ENCODE peak calls at places on chromosomes 6 and 20, in eight cellular contexts. L is cardiac fibroblast, I is vagina, Z is foreskin keratinocyte, R is nephron progenitor cell, T is body of pancreas, X is adrenal gland, K is fibroblast of lung. A is an unnamed sample.

GRCh38 chr6:160028487-160029275 is 59.8 kb downstream of the IGF2R start:
- DNase-seq in R (no peak), X (no peak), T (peak; percentile 50), I (no peak), K (no peak), Z (no peak), L (no peak), A (no peak)

GRCh38 chr6:127177030-127177928 is 58.8 kb downstream of the RSPO3 start:
- DNase-seq in I (no peak), L (peak; percentile 79), X (no peak), Z (no peak), T (no peak), K (peak; percentile 97), R (no peak), A (no peak)

GRCh38 chr6:143556529-143556928 is 45.0 kb upstream of the FUCA2 start:
- DNase-seq in T (no peak), X (no peak), I (no peak), L (peak; percentile 64), K (peak; percentile 59), Z (no peak), R (no peak), A (no peak)

GRCh38 chr6:72857791-72858190 is 235.9 kb downstream of the KCNQ5 start:
- DNase-seq in T (no peak), L (peak; percentile 67), R (no peak), X (no peak), K (peak; percentile 42), I (no peak), Z (peak; percentile 42), A (no peak)

GRCh38 chr20:58321205-58321604 is 11.7 kb downstream of the RAB22A start:
- DNase-seq in Z (no peak), K (no peak), T (no peak), R (no peak), X (no peak), I (no peak), L (no peak), A (no peak)

GRCh38 chr6:111478749-111479148 is 4.3 kb downstream of the REV3L start:
- DNase-seq in R (no peak), I (no peak), L (peak; percentile 79), T (no peak), Z (no peak), X (no peak), K (peak; percentile 77), A (no peak)

GRCh38 chr6:25975909-25976560 is 13.4 kb downstream of the TRIM38 start:
- DNase-seq in X (no peak), K (no peak), Z (no peak), I (no peak), T (no peak), R (no peak), L (no peak), A (no peak)

GRCh38 chr20:25272223-25273000 is 24.5 kb downstream of the PYGB start:
- DNase-seq in T (no peak), Z (no peak), L (no peak), I (no peak), X (no peak), K (no peak), R (no peak), A (no peak)

GRCh38 chr20:1688886-1689538 is 31.4 kb upstream of the SIRPG start:
- DNase-seq in R (no peak), X (no peak), I (no peak), T (no peak), L (no peak), Z (no peak), K (no peak), A (no peak)

GRCh38 chr6:105898286-105898685 is 187.8 kb upstream of the PRDM1 start:
- DNase-seq in T (no peak), L (peak; percentile 38), K (peak; percentile 60), I (no peak), Z (peak; percentile 73), X (no peak), R (no peak), A (no peak)

GRCh38 chr6:21596379-21597242 is 3.1 kb downstream of the SOX4 start:
- DNase-seq in T (peak; percentile 40), X (peak; percentile 52), I (no peak), L (peak; percentile 73), Z (no peak), K (peak; percentile 77), R (peak; percentile 76), A (no peak)

GRCh38 chr6:111306104-111306888 is 176.7 kb downstream of the REV3L start:
- DNase-seq in T (no peak), Z (no peak), I (no peak), K (no peak), L (no peak), X (no peak), R (no peak), A (no peak)

GRCh38 chr6:44367686-44368085 is 19.8 kb upstream of the CDC5L start:
- DNase-seq in I (no peak), Z (no peak), K (no peak), L (peak; percentile 25), T (no peak), R (no peak), X (no peak), A (no peak)

GRCh38 chr20:63955846-63956663 is at the start of gene UCKL1:
- DNase-seq in I (no peak), Z (peak; percentile 63), X (peak; percentile 94), R (peak; percentile 90), K (peak; percentile 93), L (peak; percentile 88), T (peak; percentile 96), A (peak; percentile 88)

GRCh38 chr20:52289956-52290355 is 98.4 kb upstream of the ZFP64 start:
- DNase-seq in I (no peak), T (no peak), Z (no peak), L (no peak), K (no peak), R (no peak), X (no peak), A (no peak)

GRCh38 chr6:53735896-53736295 is 58.9 kb upstream of the LRRC1 start:
- DNase-seq in I (no peak), X (no peak), L (no peak), R (no peak), K (no peak), T (no peak), Z (no peak), A (no peak)

GRCh38 chr6:9494864-9495263 is 920.0 kb downstream of the TFAP2A start:
- DNase-seq in X (no peak), T (no peak), K (peak; percentile 27), R (no peak), L (peak; percentile 18), I (no peak), Z (no peak), A (no peak)

GRCh38 chr6:130978660-130979396 is 84.2 kb downstream of the EPB41L2 start:
- DNase-seq in R (no peak), X (no peak), I (no peak), Z (no peak), L (no peak), K (no peak), T (no peak), A (no peak)

GRCh38 chr6:14129572-14129971 is 12.0 kb downstream of the CD83 start:
- DNase-seq in R (peak; percentile 48), T (peak; percentile 64), I (no peak), Z (no peak), L (peak; percentile 77), X (peak; percentile 52), K (peak; percentile 82), A (peak; percentile 28)

GRCh38 chr20:62642666-62643520 is 590 bp downstream of the SLCO4A1 start:
- DNase-seq in X (no peak), L (peak; percentile 38), K (peak; percentile 8), Z (no peak), T (peak; percentile 62), I (no peak), R (peak; percentile 49), A (no peak)

GRCh38 chr20:10060223-10060622 is 25.4 kb downstream of the ANKEF1 start:
- DNase-seq in K (peak; percentile 39), I (no peak), X (no peak), T (no peak), R (peak; percentile 18), L (no peak), Z (no peak), A (no peak)

GRCh38 chr6:19210849-19211590 is 626.1 kb upstream of the ID4 start:
- DNase-seq in X (no peak), I (no peak), L (no peak), K (no peak), T (peak; percentile 7), R (peak; percentile 59), Z (no peak), A (no peak)

GRCh38 chr20:57482796-57483195 is 42.1 kb downstream of the CTCFL start:
- DNase-seq in T (no peak), X (no peak), K (no peak), R (no peak), I (no peak), Z (no peak), L (no peak), A (no peak)

DNA sequence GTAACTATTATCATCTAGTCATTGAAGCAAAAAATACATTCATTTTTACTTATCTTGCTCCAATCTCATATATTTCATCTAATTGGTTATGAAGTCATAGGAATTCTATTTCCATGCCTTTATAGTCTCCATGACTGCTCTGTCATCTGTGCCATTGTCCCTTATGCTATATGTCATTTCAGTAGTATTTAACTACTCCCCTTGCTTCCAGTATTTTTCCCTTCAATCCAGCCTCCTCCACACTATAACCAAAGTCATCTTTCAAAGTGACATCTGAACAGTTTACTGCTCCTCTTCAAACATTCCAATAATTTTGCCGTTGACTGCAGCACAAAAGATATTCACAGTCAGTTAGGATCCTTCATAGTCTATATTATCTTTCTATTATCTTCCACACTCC is 216.6 kb upstream of the HS3ST5 start:
- DNase-seq in Z (no peak), L (no peak), T (no peak), I (no peak), R (no peak), X (no peak), K (no peak), A (no peak)
- TF ChIP-seq CTCF in Z (no peak), L (no peak), T (no peak), I (no peak), R (no peak), X (no peak), K (no peak), A (no peak)

GRCh38 chr6:40391086-40391485 is 196.1 kb downstream of the LRFN2 start:
- DNase-seq in L (no peak), Z (no peak), T (no peak), X (no peak), R (no peak), K (no peak), I (peak; percentile 91), A (no peak)
- TF ChIP-seq CTCF in L (no peak), Z (no peak), T (no peak), X (no peak), R (no peak), K (no peak), I (no peak), A (no peak)

DNA sequence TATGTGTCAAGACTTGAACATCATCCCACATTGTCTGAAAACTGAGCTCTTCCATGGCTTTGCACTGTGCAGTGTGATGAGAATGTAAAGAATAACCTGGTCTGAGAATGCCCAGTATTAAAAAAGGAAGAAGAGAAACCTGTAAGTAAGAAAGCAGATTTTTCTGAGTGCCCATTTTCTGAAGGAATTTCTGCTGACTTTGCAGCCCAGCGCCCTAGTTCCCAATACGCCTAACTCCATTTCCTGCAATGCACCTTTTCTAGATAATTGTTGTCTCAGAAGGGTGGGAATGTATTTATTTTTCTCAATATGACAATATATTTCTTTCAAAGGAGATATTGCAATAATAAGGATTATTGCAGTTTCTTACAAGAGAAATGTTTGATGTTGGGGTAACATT is 231.5 kb downstream of the HAO1 start:
- DNase-seq in K (no peak), R (no peak), X (no peak), Z (no peak), T (no peak), L (no peak), I (no peak), A (no peak)
- TF ChIP-seq CTCF in K (no peak), R (no peak), X (no peak), Z (no peak), T (no peak), L (no peak), I (no peak), A (no peak)

GRCh38 chr20:8143474-8143873 is 11.4 kb downstream of the PLCB1 start:
- DNase-seq in Z (no peak), R (no peak), X (no peak), L (no peak), T (no peak), I (no peak), K (no peak), A (no peak)
- TF ChIP-seq CTCF in Z (no peak), R (no peak), X (no peak), L (no peak), T (no peak), I (no peak), K (no peak), A (no peak)

A was measured in tibial nerve.